ENCODE peak calls at places on chromosomes 16 and 17, in ten cellular contexts. One of them, this sample, is unnamed.

GRCh38 chr16:876523-877241 is 76.1 kb upstream of the GNG13 start:
- DNase-seq in pancreas: peak; percentile 19
- DNase-seq in esophagus squamous epithelium: no peak
- DNase-seq in vagina: no peak
- DNase-seq in kidney epithelial cell: no peak
- DNase-seq in Calu3: no peak
- DNase-seq in hepatocyte: no peak
- DNase-seq in cardiac muscle cell: no peak
- DNase-seq in left ventricle myocardium inferior: no peak
- DNase-seq in ovary: no peak
- DNase-seq in this sample: no peak

GRCh38 chr17:7260601-7261376 is 1.5 kb downstream of the CLDN7 start:
- DNase-seq in pancreas: peak; percentile 94
- DNase-seq in esophagus squamous epithelium: no peak
- DNase-seq in vagina: no peak
- DNase-seq in kidney epithelial cell: no peak
- DNase-seq in Calu3: peak; percentile 82
- DNase-seq in hepatocyte: peak; percentile 83
- DNase-seq in cardiac muscle cell: peak; percentile 53
- DNase-seq in left ventricle myocardium inferior: no peak
- DNase-seq in ovary: no peak
- DNase-seq in this sample: no peak

GRCh38 chr16:3642397-3643094 is 11.9 kb upstream of the DNASE1 start:
- DNase-seq in pancreas: no peak
- DNase-seq in esophagus squamous epithelium: no peak
- DNase-seq in vagina: peak; percentile 69
- DNase-seq in kidney epithelial cell: no peak
- DNase-seq in Calu3: peak; percentile 78
- DNase-seq in hepatocyte: peak; percentile 88
- DNase-seq in cardiac muscle cell: peak; percentile 25
- DNase-seq in left ventricle myocardium inferior: no peak
- DNase-seq in ovary: no peak
- DNase-seq in this sample: no peak

GRCh38 chr16:11511801-11512200 is 74.9 kb downstream of the LITAF start:
- DNase-seq in pancreas: no peak
- DNase-seq in esophagus squamous epithelium: no peak
- DNase-seq in vagina: no peak
- DNase-seq in kidney epithelial cell: no peak
- DNase-seq in Calu3: no peak
- DNase-seq in hepatocyte: no peak
- DNase-seq in cardiac muscle cell: no peak
- DNase-seq in left ventricle myocardium inferior: no peak
- DNase-seq in ovary: no peak
- DNase-seq in this sample: no peak

GRCh38 chr17:40107266-40107980 is 7.0 kb upstream of the NR1D1 start:
- DNase-seq in pancreas: peak; percentile 26
- DNase-seq in esophagus squamous epithelium: no peak
- DNase-seq in vagina: peak; percentile 94
- DNase-seq in kidney epithelial cell: no peak
- DNase-seq in Calu3: no peak
- DNase-seq in hepatocyte: no peak
- DNase-seq in cardiac muscle cell: no peak
- DNase-seq in left ventricle myocardium inferior: peak; percentile 25
- DNase-seq in ovary: peak; percentile 37
- DNase-seq in this sample: no peak

GRCh38 chr17:68497885-68498319 is 14.3 kb upstream of the PRKAR1A start:
- DNase-seq in pancreas: no peak
- DNase-seq in esophagus squamous epithelium: no peak
- DNase-seq in vagina: no peak
- DNase-seq in kidney epithelial cell: no peak
- DNase-seq in Calu3: no peak
- DNase-seq in hepatocyte: no peak
- DNase-seq in cardiac muscle cell: no peak
- DNase-seq in left ventricle myocardium inferior: no peak
- DNase-seq in ovary: no peak
- DNase-seq in this sample: no peak

GRCh38 chr16:71254832-71255560 is 24.5 kb upstream of the HYDIN start:
- DNase-seq in pancreas: no peak
- DNase-seq in esophagus squamous epithelium: no peak
- DNase-seq in vagina: no peak
- DNase-seq in kidney epithelial cell: no peak
- DNase-seq in Calu3: no peak
- DNase-seq in hepatocyte: no peak
- DNase-seq in cardiac muscle cell: no peak
- DNase-seq in left ventricle myocardium inferior: no peak
- DNase-seq in ovary: no peak
- DNase-seq in this sample: no peak

GRCh38 chr16:80092686-80093085 is 448.1 kb upstream of the DYNLRB2 start:
- DNase-seq in pancreas: no peak
- DNase-seq in esophagus squamous epithelium: no peak
- DNase-seq in vagina: no peak
- DNase-seq in kidney epithelial cell: no peak
- DNase-seq in Calu3: no peak
- DNase-seq in hepatocyte: no peak
- DNase-seq in cardiac muscle cell: no peak
- DNase-seq in left ventricle myocardium inferior: no peak
- DNase-seq in ovary: no peak
- DNase-seq in this sample: no peak

GRCh38 chr16:87062569-87063442 is 254.4 kb downstream of the C16orf95 start:
- DNase-seq in pancreas: peak; percentile 88
- DNase-seq in esophagus squamous epithelium: no peak
- DNase-seq in vagina: no peak
- DNase-seq in kidney epithelial cell: no peak
- DNase-seq in Calu3: peak; percentile 78
- DNase-seq in hepatocyte: peak; percentile 87
- DNase-seq in cardiac muscle cell: peak; percentile 89
- DNase-seq in left ventricle myocardium inferior: peak; percentile 74
- DNase-seq in ovary: peak; percentile 73
- DNase-seq in this sample: peak; percentile 4

GRCh38 chr16:70561623-70562022 is 38.0 kb downstream of the SF3B3 start:
- DNase-seq in pancreas: no peak
- DNase-seq in esophagus squamous epithelium: no peak
- DNase-seq in vagina: no peak
- DNase-seq in kidney epithelial cell: no peak
- DNase-seq in Calu3: no peak
- DNase-seq in hepatocyte: no peak
- DNase-seq in cardiac muscle cell: no peak
- DNase-seq in left ventricle myocardium inferior: no peak
- DNase-seq in ovary: no peak
- DNase-seq in this sample: no peak

GRCh38 chr16:88541109-88541508 is 29.1 kb upstream of the ZC3H18 start:
- DNase-seq in pancreas: peak; percentile 59
- DNase-seq in esophagus squamous epithelium: no peak
- DNase-seq in vagina: no peak
- DNase-seq in kidney epithelial cell: no peak
- DNase-seq in Calu3: no peak
- DNase-seq in hepatocyte: no peak
- DNase-seq in cardiac muscle cell: no peak
- DNase-seq in left ventricle myocardium inferior: no peak
- DNase-seq in ovary: no peak
- DNase-seq in this sample: no peak

GRCh38 chr16:264440-264951 is 11.2 kb downstream of the RGS11 start:
- DNase-seq in pancreas: peak; percentile 76
- DNase-seq in esophagus squamous epithelium: no peak
- DNase-seq in vagina: no peak
- DNase-seq in kidney epithelial cell: no peak
- DNase-seq in Calu3: no peak
- DNase-seq in hepatocyte: no peak
- DNase-seq in cardiac muscle cell: no peak
- DNase-seq in left ventricle myocardium inferior: no peak
- DNase-seq in ovary: no peak
- DNase-seq in this sample: no peak

GRCh38 chr17:50478391-50479361 is at the start of gene RSAD1:
- DNase-seq in pancreas: peak; percentile 95
- DNase-seq in esophagus squamous epithelium: peak; percentile 47
- DNase-seq in vagina: no peak
- DNase-seq in kidney epithelial cell: peak; percentile 43
- DNase-seq in Calu3: peak; percentile 96
- DNase-seq in hepatocyte: peak; percentile 96
- DNase-seq in cardiac muscle cell: peak; percentile 96
- DNase-seq in left ventricle myocardium inferior: peak; percentile 87
- DNase-seq in ovary: peak; percentile 90
- DNase-seq in this sample: peak; percentile 12

GRCh38 chr17:50480142-50480764 is 1.6 kb downstream of the RSAD1 start:
- DNase-seq in pancreas: no peak
- DNase-seq in esophagus squamous epithelium: no peak
- DNase-seq in vagina: no peak
- DNase-seq in kidney epithelial cell: no peak
- DNase-seq in Calu3: no peak
- DNase-seq in hepatocyte: no peak
- DNase-seq in cardiac muscle cell: no peak
- DNase-seq in left ventricle myocardium inferior: no peak
- DNase-seq in ovary: no peak
- DNase-seq in this sample: no peak

GRCh38 chr17:50477976-50478375 is 684 bp upstream of the RSAD1 start:
- DNase-seq in pancreas: no peak
- DNase-seq in esophagus squamous epithelium: no peak
- DNase-seq in vagina: no peak
- DNase-seq in kidney epithelial cell: no peak
- DNase-seq in Calu3: no peak
- DNase-seq in hepatocyte: no peak
- DNase-seq in cardiac muscle cell: no peak
- DNase-seq in left ventricle myocardium inferior: no peak
- DNase-seq in ovary: no peak
- DNase-seq in this sample: no peak

GRCh38 chr17:50480854-50481490 is 2.3 kb downstream of the RSAD1 start:
- DNase-seq in pancreas: no peak
- DNase-seq in esophagus squamous epithelium: no peak
- DNase-seq in vagina: no peak
- DNase-seq in kidney epithelial cell: no peak
- DNase-seq in Calu3: no peak
- DNase-seq in hepatocyte: no peak
- DNase-seq in cardiac muscle cell: no peak
- DNase-seq in left ventricle myocardium inferior: no peak
- DNase-seq in ovary: no peak
- DNase-seq in this sample: no peak

GRCh38 chr17:50479522-50480141 is 972 bp downstream of the RSAD1 start:
- DNase-seq in pancreas: peak; percentile 91
- DNase-seq in esophagus squamous epithelium: peak; percentile 22
- DNase-seq in vagina: no peak
- DNase-seq in kidney epithelial cell: no peak
- DNase-seq in Calu3: peak; percentile 90
- DNase-seq in hepatocyte: peak; percentile 93
- DNase-seq in cardiac muscle cell: peak; percentile 89
- DNase-seq in left ventricle myocardium inferior: peak; percentile 70
- DNase-seq in ovary: peak; percentile 75
- DNase-seq in this sample: no peak
- TF ChIP-seq CTCF in pancreas: peak; percentile 17
- TF ChIP-seq CTCF in esophagus squamous epithelium: peak; percentile 37
- TF ChIP-seq CTCF in vagina: no peak
- TF ChIP-seq CTCF in kidney epithelial cell: peak; percentile 68
- TF ChIP-seq CTCF in Calu3: peak; percentile 84
- TF ChIP-seq CTCF in hepatocyte: peak; percentile 70
- TF ChIP-seq CTCF in cardiac muscle cell: peak; percentile 52
- TF ChIP-seq CTCF in left ventricle myocardium inferior: peak; percentile 55
- TF ChIP-seq CTCF in ovary: no peak
- TF ChIP-seq CTCF in this sample: peak; percentile 40

GRCh38 chr16:81469710-81470481 is 25.3 kb downstream of the CMIP start:
- DNase-seq in pancreas: peak; percentile 48
- DNase-seq in esophagus squamous epithelium: no peak
- DNase-seq in vagina: no peak
- DNase-seq in kidney epithelial cell: no peak
- DNase-seq in Calu3: no peak
- DNase-seq in hepatocyte: no peak
- DNase-seq in cardiac muscle cell: no peak
- DNase-seq in left ventricle myocardium inferior: peak; percentile 39
- DNase-seq in ovary: no peak
- DNase-seq in this sample: no peak
- TF ChIP-seq CTCF in pancreas: no peak
- TF ChIP-seq CTCF in esophagus squamous epithelium: no peak
- TF ChIP-seq CTCF in vagina: no peak
- TF ChIP-seq CTCF in kidney epithelial cell: no peak
- TF ChIP-seq CTCF in Calu3: no peak
- TF ChIP-seq CTCF in hepatocyte: no peak
- TF ChIP-seq CTCF in cardiac muscle cell: no peak
- TF ChIP-seq CTCF in left ventricle myocardium inferior: no peak
- TF ChIP-seq CTCF in ovary: no peak
- TF ChIP-seq CTCF in this sample: no peak

DNA sequence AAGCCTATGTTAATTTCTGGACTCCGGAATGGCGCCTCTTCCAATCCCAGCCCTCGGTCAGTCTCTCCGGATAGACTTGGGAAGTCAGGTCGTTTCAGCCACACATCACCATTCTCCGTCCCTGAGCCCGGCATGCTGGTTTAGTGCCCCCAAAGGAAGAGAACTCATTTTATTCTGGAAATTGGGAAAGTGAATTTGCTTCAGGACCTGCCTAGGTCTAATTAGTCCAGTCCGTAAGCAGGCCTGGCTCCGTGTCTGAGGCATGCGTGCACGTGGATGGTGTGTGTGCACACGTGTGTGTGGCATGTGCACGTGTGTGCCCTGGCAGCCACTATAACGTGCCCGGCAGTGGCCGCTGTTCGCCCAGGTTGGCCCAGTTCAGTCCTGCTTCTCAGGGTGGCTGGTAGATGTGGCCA is 77.4 kb downstream of the RPA1 start:
- DNase-seq in pancreas: peak; percentile 55
- DNase-seq in esophagus squamous epithelium: no peak
- DNase-seq in vagina: no peak
- DNase-seq in kidney epithelial cell: no peak
- DNase-seq in Calu3: no peak
- DNase-seq in hepatocyte: no peak
- DNase-seq in cardiac muscle cell: no peak
- DNase-seq in left ventricle myocardium inferior: no peak
- DNase-seq in ovary: no peak
- DNase-seq in this sample: no peak
- TF ChIP-seq CTCF in pancreas: no peak
- TF ChIP-seq CTCF in esophagus squamous epithelium: no peak
- TF ChIP-seq CTCF in vagina: no peak
- TF ChIP-seq CTCF in kidney epithelial cell: peak; percentile 11
- TF ChIP-seq CTCF in Calu3: no peak
- TF ChIP-seq CTCF in hepatocyte: no peak
- TF ChIP-seq CTCF in cardiac muscle cell: no peak
- TF ChIP-seq CTCF in left ventricle myocardium inferior: no peak
- TF ChIP-seq CTCF in ovary: no peak
- TF ChIP-seq CTCF in this sample: no peak

DNA sequence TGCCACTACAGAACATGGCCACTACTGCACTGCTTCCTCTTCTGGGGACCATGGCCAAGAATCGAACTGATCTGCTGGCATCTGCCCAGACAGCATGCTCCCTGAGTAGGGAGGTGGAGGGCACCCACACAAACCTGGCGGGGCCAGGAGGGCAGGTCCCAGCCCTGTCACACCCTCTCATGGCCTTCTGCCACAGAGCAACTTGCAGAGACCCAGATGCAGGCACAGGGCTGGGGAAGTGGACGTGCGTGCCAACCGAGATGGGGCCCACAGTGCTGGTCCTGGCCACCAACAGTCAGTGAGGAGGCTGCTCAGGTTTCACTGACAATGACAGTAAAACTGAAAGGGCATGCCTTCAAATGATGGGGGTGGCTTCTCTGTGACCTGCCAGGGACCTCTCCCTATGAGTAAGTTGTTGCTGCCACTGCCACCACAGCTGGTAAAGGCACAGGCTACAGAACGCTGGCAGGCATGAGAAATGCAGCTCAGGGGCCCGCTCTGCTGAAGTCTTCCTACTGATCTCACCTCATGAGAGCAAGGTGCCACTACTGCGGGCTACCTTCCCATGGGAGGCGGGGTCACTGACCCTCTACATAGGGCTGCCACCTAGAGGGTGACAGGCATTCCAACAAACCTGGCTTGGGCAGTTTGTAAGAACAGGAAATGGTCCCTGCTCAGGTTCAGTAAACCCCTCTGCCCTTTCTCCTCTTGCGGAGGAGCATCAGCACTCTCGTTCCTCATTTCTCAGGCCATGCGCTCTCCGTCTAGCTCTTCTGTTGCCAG is 15.5 kb downstream of the HIC1 start:
- DNase-seq in pancreas: peak; percentile 76
- DNase-seq in esophagus squamous epithelium: no peak
- DNase-seq in vagina: no peak
- DNase-seq in kidney epithelial cell: no peak
- DNase-seq in Calu3: no peak
- DNase-seq in hepatocyte: no peak
- DNase-seq in cardiac muscle cell: no peak
- DNase-seq in left ventricle myocardium inferior: no peak
- DNase-seq in ovary: no peak
- DNase-seq in this sample: no peak
- TF ChIP-seq CTCF in pancreas: no peak
- TF ChIP-seq CTCF in esophagus squamous epithelium: no peak
- TF ChIP-seq CTCF in vagina: no peak
- TF ChIP-seq CTCF in kidney epithelial cell: no peak
- TF ChIP-seq CTCF in Calu3: no peak
- TF ChIP-seq CTCF in hepatocyte: no peak
- TF ChIP-seq CTCF in cardiac muscle cell: no peak
- TF ChIP-seq CTCF in left ventricle myocardium inferior: no peak
- TF ChIP-seq CTCF in ovary: no peak
- TF ChIP-seq CTCF in this sample: no peak

This sample was measured in epithelial cell of proximal tubule.